ENCODE peak calls at places on chromosomes 6 and 20, in four cellular contexts. One of them, this sample, is unnamed.

GRCh38 chr20:4099905-4100675 is 84.7 kb upstream of the RNF24 start:
- DNase-seq in uterus: no peak
- DNase-seq in activated T-helper 1 cell treated with Interleukin-2 at 50 U/mL for 16 hours: no peak
- DNase-seq in iris pigment epithelial cell: no peak
- DNase-seq in this sample: no peak

GRCh38 chr6:145602927-145603326 is 132.4 kb downstream of the EPM2A start:
- DNase-seq in uterus: no peak
- DNase-seq in activated T-helper 1 cell treated with Interleukin-2 at 50 U/mL for 16 hours: no peak
- DNase-seq in iris pigment epithelial cell: no peak
- DNase-seq in this sample: no peak

GRCh38 chr20:24691901-24692351 is 222.5 kb downstream of the SYNDIG1 start:
- DNase-seq in uterus: no peak
- DNase-seq in activated T-helper 1 cell treated with Interleukin-2 at 50 U/mL for 16 hours: no peak
- DNase-seq in iris pigment epithelial cell: no peak
- DNase-seq in this sample: no peak

GRCh38 chr6:25537349-25538018 is 114.5 kb upstream of the SCGN start:
- DNase-seq in uterus: peak
- DNase-seq in activated T-helper 1 cell treated with Interleukin-2 at 50 U/mL for 16 hours: no peak
- DNase-seq in iris pigment epithelial cell: peak
- DNase-seq in this sample: no peak

GRCh38 chr20:32192698-32193097 is 14.8 kb downstream of the PLAGL2 start:
- DNase-seq in uterus: no peak
- DNase-seq in activated T-helper 1 cell treated with Interleukin-2 at 50 U/mL for 16 hours: no peak
- DNase-seq in iris pigment epithelial cell: no peak
- DNase-seq in this sample: no peak

GRCh38 chr20:701401-702129 is 26.0 kb upstream of the SCRT2 start:
- DNase-seq in uterus: no peak
- DNase-seq in activated T-helper 1 cell treated with Interleukin-2 at 50 U/mL for 16 hours: no peak
- DNase-seq in iris pigment epithelial cell: no peak
- DNase-seq in this sample: no peak

GRCh38 chr6:26104457-26105108 is 17.4 kb downstream of the HFE start:
- DNase-seq in uterus: no peak
- DNase-seq in activated T-helper 1 cell treated with Interleukin-2 at 50 U/mL for 16 hours: no peak
- DNase-seq in iris pigment epithelial cell: no peak
- DNase-seq in this sample: no peak

GRCh38 chr6:158023597-158023939 is 41.9 kb downstream of the SYNJ2 start:
- DNase-seq in uterus: no peak
- DNase-seq in activated T-helper 1 cell treated with Interleukin-2 at 50 U/mL for 16 hours: no peak
- DNase-seq in iris pigment epithelial cell: no peak
- DNase-seq in this sample: no peak

GRCh38 chr6:35668708-35669440 is 19.8 kb downstream of the FKBP5 start:
- DNase-seq in uterus: no peak
- DNase-seq in activated T-helper 1 cell treated with Interleukin-2 at 50 U/mL for 16 hours: no peak
- DNase-seq in iris pigment epithelial cell: no peak
- DNase-seq in this sample: no peak

GRCh38 chr6:11710221-11710836 is 68.3 kb downstream of the ADTRP start:
- DNase-seq in uterus: no peak
- DNase-seq in activated T-helper 1 cell treated with Interleukin-2 at 50 U/mL for 16 hours: no peak
- DNase-seq in iris pigment epithelial cell: peak
- DNase-seq in this sample: no peak

GRCh38 chr6:35363293-35363750 is 21.0 kb downstream of the PPARD start:
- DNase-seq in uterus: no peak
- DNase-seq in activated T-helper 1 cell treated with Interleukin-2 at 50 U/mL for 16 hours: no peak
- DNase-seq in iris pigment epithelial cell: peak
- DNase-seq in this sample: peak

GRCh38 chr6:116101298-116101718 is 655 bp downstream of the NT5DC1 start:
- DNase-seq in uterus: no peak
- DNase-seq in activated T-helper 1 cell treated with Interleukin-2 at 50 U/mL for 16 hours: no peak
- DNase-seq in iris pigment epithelial cell: no peak
- DNase-seq in this sample: no peak

GRCh38 chr6:144285798-144286502 is 815 bp downstream of the UTRN start:
- DNase-seq in uterus: peak
- DNase-seq in activated T-helper 1 cell treated with Interleukin-2 at 50 U/mL for 16 hours: no peak
- DNase-seq in iris pigment epithelial cell: peak
- DNase-seq in this sample: no peak

GRCh38 chr20:58342104-58342945 is 32.8 kb downstream of the RAB22A start:
- DNase-seq in uterus: no peak
- DNase-seq in activated T-helper 1 cell treated with Interleukin-2 at 50 U/mL for 16 hours: no peak
- DNase-seq in iris pigment epithelial cell: peak
- DNase-seq in this sample: peak